ENCODE peak calls at places on chromosomes 12 and 14, in four cellular contexts. P, R, A and Z are unnamed samples.

GRCh38 chr14:24848427-24848826 is 201.5 kb downstream of the STXBP6 start:
- DNase-seq in R (no peak), P (no peak), A (no peak), Z (no peak)

GRCh38 chr12:124916370-124917134 is 2.1 kb upstream of the UBC start:
- DNase-seq in P (no peak), A (peak), R (peak), Z (peak)

GRCh38 chr14:102775855-102776760 is 1.1 kb upstream of the TRAF3 start:
- DNase-seq in P (peak), A (no peak), R (no peak), Z (peak)

GRCh38 chr12:45566257-45566656 is 163.2 kb upstream of the ARID2 start:
- DNase-seq in P (no peak), R (no peak), A (no peak), Z (no peak)

GRCh38 chr12:102735104-102735503 is 181.9 kb downstream of the PAH start:
- DNase-seq in A (no peak), R (no peak), P (no peak), Z (no peak)

GRCh38 chr12:57461326-57461903 is 1.8 kb downstream of the GLI1 start:
- DNase-seq in R (peak), P (peak), A (no peak), Z (peak)

GRCh38 chr12:795305-795704 is 42.9 kb downstream of the WNK1 start:
- DNase-seq in R (no peak), A (no peak), P (no peak), Z (no peak)

GRCh38 chr14:47186491-47186890 is 488.9 kb downstream of the MDGA2 start:
- DNase-seq in R (no peak), P (no peak), A (no peak), Z (no peak)